ENCODE peak calls at places on chromosomes 3 and 15, in four cellular contexts. One of them, this sample, is unnamed.

GRCh38 chr15:35307026-35307425 is 221.9 kb upstream of the NANOGP8 start:
- DNase-seq in heart right ventricle: no peak
- DNase-seq in endodermal cell: no peak
- DNase-seq in PC-3: no peak
- DNase-seq in this sample: no peak

GRCh38 chr3:101868534-101869464 is 19.5 kb downstream of the NFKBIZ start:
- DNase-seq in heart right ventricle: peak; percentile 64
- DNase-seq in endodermal cell: peak; percentile 66
- DNase-seq in PC-3: peak; percentile 47
- DNase-seq in this sample: no peak

GRCh38 chr15:79728867-79729266 is 167.9 kb downstream of the MTHFS start:
- DNase-seq in heart right ventricle: no peak
- DNase-seq in endodermal cell: no peak
- DNase-seq in PC-3: no peak
- DNase-seq in this sample: no peak

GRCh38 chr3:23800731-23801130 is 5.0 kb upstream of the UBE2E1 start:
- DNase-seq in heart right ventricle: no peak
- DNase-seq in endodermal cell: no peak
- DNase-seq in PC-3: peak; percentile 50
- DNase-seq in this sample: no peak

GRCh38 chr3:173894-174293 is 22.7 kb upstream of the CHL1 start:
- DNase-seq in heart right ventricle: no peak
- DNase-seq in endodermal cell: no peak
- DNase-seq in PC-3: no peak
- DNase-seq in this sample: no peak

GRCh38 chr15:51884517-51885236 is 55.2 kb downstream of the TMOD3 start:
- DNase-seq in heart right ventricle: no peak
- DNase-seq in endodermal cell: no peak
- DNase-seq in PC-3: peak; percentile 39
- DNase-seq in this sample: no peak

GRCh38 chr3:136149569-136150136 is 46.5 kb downstream of the MSL2 start:
- DNase-seq in heart right ventricle: no peak
- DNase-seq in endodermal cell: no peak
- DNase-seq in PC-3: peak; percentile 67
- DNase-seq in this sample: no peak

GRCh38 chr3:57382933-57383332 is 90.4 kb upstream of the ASB14 start:
- DNase-seq in heart right ventricle: no peak
- DNase-seq in endodermal cell: no peak
- DNase-seq in PC-3: peak; percentile 9
- DNase-seq in this sample: no peak

GRCh38 chr3:41464401-41464800 is 265.1 kb downstream of the CTNNB1 start:
- DNase-seq in heart right ventricle: no peak
- DNase-seq in endodermal cell: no peak
- DNase-seq in PC-3: peak; percentile 54
- DNase-seq in this sample: no peak

GRCh38 chr3:156577731-156578130 is 22.8 kb upstream of the SSR3 start:
- DNase-seq in heart right ventricle: no peak
- DNase-seq in endodermal cell: no peak
- DNase-seq in PC-3: peak; percentile 53
- DNase-seq in this sample: no peak

GRCh38 chr3:195007151-195007550 is 263.8 kb downstream of the XXYLT1 start:
- DNase-seq in heart right ventricle: no peak
- DNase-seq in endodermal cell: peak; percentile 17
- DNase-seq in PC-3: no peak
- DNase-seq in this sample: no peak

GRCh38 chr3:46092704-46093085 is 65.4 kb upstream of the XCR1 start:
- DNase-seq in heart right ventricle: no peak
- DNase-seq in endodermal cell: no peak
- DNase-seq in PC-3: no peak
- DNase-seq in this sample: no peak
- TF ChIP-seq CTCF in heart right ventricle: no peak
- TF ChIP-seq CTCF in endodermal cell: no peak
- TF ChIP-seq CTCF in PC-3: no peak
- TF ChIP-seq CTCF in this sample: no peak

GRCh38 chr3:152382312-152383135 is 113.8 kb downstream of the MBNL1 start:
- DNase-seq in heart right ventricle: no peak
- DNase-seq in endodermal cell: no peak
- DNase-seq in PC-3: no peak
- DNase-seq in this sample: no peak

GRCh38 chr3:152379415-152380042 is 110.8 kb downstream of the MBNL1 start:
- DNase-seq in heart right ventricle: no peak
- DNase-seq in endodermal cell: no peak
- DNase-seq in PC-3: no peak
- DNase-seq in this sample: no peak

GRCh38 chr3:152380048-152380447 is 111.3 kb downstream of the MBNL1 start:
- DNase-seq in heart right ventricle: no peak
- DNase-seq in endodermal cell: no peak
- DNase-seq in PC-3: no peak
- DNase-seq in this sample: no peak

GRCh38 chr3:152383136-152383606 is 114.4 kb downstream of the MBNL1 start:
- DNase-seq in heart right ventricle: no peak
- DNase-seq in endodermal cell: no peak
- DNase-seq in PC-3: no peak
- DNase-seq in this sample: no peak

GRCh38 chr3:152381881-152382295 is 113.2 kb downstream of the MBNL1 start:
- DNase-seq in heart right ventricle: no peak
- DNase-seq in endodermal cell: no peak
- DNase-seq in PC-3: no peak
- DNase-seq in this sample: no peak
- H3K4me3 ChIP-seq in heart right ventricle: peak overlapping the region; percentile 45
- H3K4me3 ChIP-seq in endodermal cell: no peak overlapping the region
- H3K4me3 ChIP-seq in PC-3: no peak overlapping the region
- H3K4me3 ChIP-seq in this sample: no peak overlapping the region

GRCh38 chr3:187215460-187215859 is 18.2 kb downstream of the RTP1 start:
- DNase-seq in heart right ventricle: no peak
- DNase-seq in endodermal cell: no peak
- DNase-seq in PC-3: no peak
- DNase-seq in this sample: no peak
- H3K27ac ChIP-seq in heart right ventricle: no peak overlapping the region
- H3K27ac ChIP-seq in endodermal cell: no peak overlapping the region
- H3K27ac ChIP-seq in PC-3: no peak overlapping the region
- H3K27ac ChIP-seq in this sample: no peak overlapping the region

DNA sequence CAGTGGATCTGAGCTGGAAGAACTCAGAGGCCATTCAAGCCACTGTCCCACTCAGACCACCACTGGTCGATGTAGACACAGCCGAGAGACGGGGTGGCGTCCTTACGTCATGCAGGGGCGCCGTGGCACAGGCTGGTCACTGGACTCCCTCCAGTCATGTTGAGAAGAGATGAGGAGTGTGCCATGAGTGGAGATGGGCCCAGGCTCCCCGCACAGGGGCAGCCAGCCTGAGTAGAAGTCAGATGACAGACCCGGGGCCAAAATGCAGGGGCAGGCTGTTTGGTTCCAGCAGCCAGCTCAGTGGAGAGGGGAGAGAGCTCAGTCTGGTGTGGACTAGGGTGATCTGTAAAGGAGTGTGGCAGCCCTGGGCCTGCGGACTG is 33.4 kb upstream of the KIF23 start:
- DNase-seq in heart right ventricle: no peak
- DNase-seq in endodermal cell: no peak
- DNase-seq in PC-3: no peak
- DNase-seq in this sample: no peak
- TF ChIP-seq CTCF in heart right ventricle: no peak
- TF ChIP-seq CTCF in endodermal cell: no peak
- TF ChIP-seq CTCF in PC-3: no peak
- TF ChIP-seq CTCF in this sample: no peak

DNA sequence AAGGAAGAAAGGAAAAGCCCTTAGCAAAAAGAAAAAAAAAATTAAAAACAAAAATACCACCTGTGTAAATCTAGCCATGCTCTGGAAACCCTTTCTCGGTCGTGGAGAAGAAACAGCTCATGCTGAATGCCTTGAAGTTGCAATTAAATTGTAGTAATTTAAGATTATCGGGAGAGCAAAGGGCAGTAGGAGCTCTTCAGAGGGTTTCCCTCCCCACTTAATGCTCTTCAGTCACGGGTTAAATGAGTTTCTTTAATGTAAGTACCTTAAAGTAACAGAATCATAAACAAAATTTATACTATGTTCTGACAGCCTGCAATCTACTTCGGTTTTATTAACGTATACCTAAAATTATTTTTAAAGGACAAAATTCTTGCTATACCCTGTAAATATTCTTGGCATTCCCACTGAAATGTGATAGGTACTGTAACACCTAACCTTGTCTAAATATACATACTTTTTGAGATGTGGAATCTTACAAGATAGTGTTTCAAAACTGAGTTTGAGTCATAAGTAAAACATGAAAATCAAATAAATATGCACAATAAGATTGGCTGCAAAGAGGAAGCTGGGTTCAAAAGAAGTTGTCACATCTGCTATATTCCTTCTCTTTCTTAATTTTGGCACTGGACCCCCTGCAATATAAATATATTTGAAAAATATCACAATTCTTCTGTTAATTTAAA is 5.3 kb downstream of the FOXP1 start:
- DNase-seq in heart right ventricle: no peak
- DNase-seq in endodermal cell: no peak
- DNase-seq in PC-3: peak; percentile 75
- DNase-seq in this sample: no peak
- H3K4me3 ChIP-seq in heart right ventricle: peak overlapping the region; percentile 65
- H3K4me3 ChIP-seq in endodermal cell: no peak overlapping the region
- H3K4me3 ChIP-seq in PC-3: peak overlapping the region; percentile 7
- H3K4me3 ChIP-seq in this sample: no peak overlapping the region